ENCODE peak calls at places on chromosomes 13 and 19, in nine cellular contexts. One of them, this sample, is unnamed.
A peak's percentile ranks its signal among the peaks of the same experiment; 100 is the strongest.

GRCh38 chr13:45718992-45719391 is 16.9 kb downstream of the CBY2 start:
- DNase-seq in Kasumi-1: no peak
- DNase-seq in glutamatergic neuron: no peak
- DNase-seq in HTR-8/SVneo: peak; percentile 5
- DNase-seq in astrocyte of the hippocampus: peak; percentile 88
- DNase-seq in heart left ventricle: no peak
- DNase-seq in amniotic stem cell: no peak
- DNase-seq in activated CD4-positive, alpha-beta T cell treated with anti-CD3 and anti-CD28 coated beads, Interleukin-2, amount 50 U/mL, for 24 hours: no peak
- DNase-seq in RPMI8226: no peak
- DNase-seq in this sample: no peak

GRCh38 chr19:38920529-38921419 is 8.8 kb upstream of the CCER2 start:
- DNase-seq in astrocyte of the hippocampus: no peak
- DNase-seq in HTR-8/SVneo: no peak
- DNase-seq in amniotic stem cell: no peak
- DNase-seq in glutamatergic neuron: no peak
- DNase-seq in RPMI8226: no peak
- DNase-seq in activated CD4-positive, alpha-beta T cell treated with anti-CD3 and anti-CD28 coated beads, Interleukin-2, amount 50 U/mL, for 24 hours: no peak
- DNase-seq in Kasumi-1: no peak
- DNase-seq in heart left ventricle: no peak
- DNase-seq in this sample: no peak

GRCh38 chr13:52012512-52012836 is 276 bp downstream of the ALG11 start:
- DNase-seq in heart left ventricle: no peak
- DNase-seq in glutamatergic neuron: no peak
- DNase-seq in amniotic stem cell: no peak
- DNase-seq in astrocyte of the hippocampus: no peak
- DNase-seq in activated CD4-positive, alpha-beta T cell treated with anti-CD3 and anti-CD28 coated beads, Interleukin-2, amount 50 U/mL, for 24 hours: no peak
- DNase-seq in Kasumi-1: peak; percentile 38
- DNase-seq in RPMI8226: no peak
- DNase-seq in HTR-8/SVneo: no peak
- DNase-seq in this sample: no peak

GRCh38 chr13:21069561-21070004 is 8.2 kb upstream of the LATS2 start:
- DNase-seq in HTR-8/SVneo: peak; percentile 67
- DNase-seq in activated CD4-positive, alpha-beta T cell treated with anti-CD3 and anti-CD28 coated beads, Interleukin-2, amount 50 U/mL, for 24 hours: no peak
- DNase-seq in glutamatergic neuron: no peak
- DNase-seq in astrocyte of the hippocampus: peak; percentile 81
- DNase-seq in Kasumi-1: no peak
- DNase-seq in amniotic stem cell: peak; percentile 77
- DNase-seq in RPMI8226: no peak
- DNase-seq in heart left ventricle: no peak
- DNase-seq in this sample: no peak

GRCh38 chr19:1312732-1313694 is 27.3 kb downstream of the EFNA2 start:
- DNase-seq in RPMI8226: no peak
- DNase-seq in Kasumi-1: no peak
- DNase-seq in activated CD4-positive, alpha-beta T cell treated with anti-CD3 and anti-CD28 coated beads, Interleukin-2, amount 50 U/mL, for 24 hours: no peak
- DNase-seq in astrocyte of the hippocampus: peak; percentile 87
- DNase-seq in heart left ventricle: no peak
- DNase-seq in glutamatergic neuron: no peak
- DNase-seq in HTR-8/SVneo: peak; percentile 89
- DNase-seq in amniotic stem cell: peak; percentile 9
- DNase-seq in this sample: peak; percentile 52

GRCh38 chr13:108974686-108975085 is 345.3 kb downstream of the MYO16 start:
- DNase-seq in astrocyte of the hippocampus: no peak
- DNase-seq in RPMI8226: no peak
- DNase-seq in Kasumi-1: no peak
- DNase-seq in activated CD4-positive, alpha-beta T cell treated with anti-CD3 and anti-CD28 coated beads, Interleukin-2, amount 50 U/mL, for 24 hours: no peak
- DNase-seq in heart left ventricle: no peak
- DNase-seq in amniotic stem cell: no peak
- DNase-seq in HTR-8/SVneo: no peak
- DNase-seq in glutamatergic neuron: no peak
- DNase-seq in this sample: no peak

GRCh38 chr19:31349160-31349881 is at the start of gene TSHZ3:
- DNase-seq in glutamatergic neuron: peak; percentile 78
- DNase-seq in HTR-8/SVneo: peak; percentile 45
- DNase-seq in amniotic stem cell: peak; percentile 50
- DNase-seq in heart left ventricle: peak; percentile 90
- DNase-seq in RPMI8226: no peak
- DNase-seq in activated CD4-positive, alpha-beta T cell treated with anti-CD3 and anti-CD28 coated beads, Interleukin-2, amount 50 U/mL, for 24 hours: no peak
- DNase-seq in astrocyte of the hippocampus: peak; percentile 78
- DNase-seq in Kasumi-1: peak; percentile 49
- DNase-seq in this sample: peak; percentile 93

GRCh38 chr19:49984491-49984890 is 23.5 kb upstream of the SIGLEC11 start:
- DNase-seq in amniotic stem cell: no peak
- DNase-seq in HTR-8/SVneo: no peak
- DNase-seq in astrocyte of the hippocampus: no peak
- DNase-seq in RPMI8226: no peak
- DNase-seq in activated CD4-positive, alpha-beta T cell treated with anti-CD3 and anti-CD28 coated beads, Interleukin-2, amount 50 U/mL, for 24 hours: no peak
- DNase-seq in heart left ventricle: no peak
- DNase-seq in glutamatergic neuron: no peak
- DNase-seq in Kasumi-1: no peak
- DNase-seq in this sample: no peak

GRCh38 chr19:48879025-48879572 is 6.9 kb downstream of the PPP1R15A start:
- DNase-seq in amniotic stem cell: no peak
- DNase-seq in astrocyte of the hippocampus: no peak
- DNase-seq in heart left ventricle: no peak
- DNase-seq in glutamatergic neuron: no peak
- DNase-seq in HTR-8/SVneo: no peak
- DNase-seq in Kasumi-1: no peak
- DNase-seq in activated CD4-positive, alpha-beta T cell treated with anti-CD3 and anti-CD28 coated beads, Interleukin-2, amount 50 U/mL, for 24 hours: no peak
- DNase-seq in RPMI8226: no peak
- DNase-seq in this sample: no peak

GRCh38 chr19:55311397-55311796 is 13.7 kb downstream of the TMEM150B start:
- DNase-seq in Kasumi-1: no peak
- DNase-seq in RPMI8226: no peak
- DNase-seq in HTR-8/SVneo: no peak
- DNase-seq in glutamatergic neuron: no peak
- DNase-seq in amniotic stem cell: no peak
- DNase-seq in activated CD4-positive, alpha-beta T cell treated with anti-CD3 and anti-CD28 coated beads, Interleukin-2, amount 50 U/mL, for 24 hours: no peak
- DNase-seq in heart left ventricle: no peak
- DNase-seq in astrocyte of the hippocampus: no peak
- DNase-seq in this sample: no peak

GRCh38 chr13:99982021-99982740 is 597 bp downstream of the ZIC2 start:
- DNase-seq in RPMI8226: no peak
- DNase-seq in activated CD4-positive, alpha-beta T cell treated with anti-CD3 and anti-CD28 coated beads, Interleukin-2, amount 50 U/mL, for 24 hours: no peak
- DNase-seq in Kasumi-1: no peak
- DNase-seq in HTR-8/SVneo: no peak
- DNase-seq in heart left ventricle: no peak
- DNase-seq in astrocyte of the hippocampus: peak; percentile 75
- DNase-seq in amniotic stem cell: no peak
- DNase-seq in glutamatergic neuron: peak; percentile 66
- DNase-seq in this sample: peak; percentile 59

GRCh38 chr13:51221674-51222509 is at the start of gene FAM124A:
- DNase-seq in heart left ventricle: peak; percentile 74
- DNase-seq in astrocyte of the hippocampus: peak; percentile 83
- DNase-seq in activated CD4-positive, alpha-beta T cell treated with anti-CD3 and anti-CD28 coated beads, Interleukin-2, amount 50 U/mL, for 24 hours: peak; percentile 12
- DNase-seq in glutamatergic neuron: peak; percentile 81
- DNase-seq in HTR-8/SVneo: peak; percentile 22
- DNase-seq in Kasumi-1: peak; percentile 28
- DNase-seq in RPMI8226: peak; percentile 71
- DNase-seq in amniotic stem cell: no peak
- DNase-seq in this sample: peak; percentile 81

GRCh38 chr13:108795841-108796240 is 166.4 kb downstream of the MYO16 start:
- DNase-seq in RPMI8226: no peak
- DNase-seq in activated CD4-positive, alpha-beta T cell treated with anti-CD3 and anti-CD28 coated beads, Interleukin-2, amount 50 U/mL, for 24 hours: no peak
- DNase-seq in astrocyte of the hippocampus: peak; percentile 13
- DNase-seq in HTR-8/SVneo: no peak
- DNase-seq in amniotic stem cell: no peak
- DNase-seq in heart left ventricle: no peak
- DNase-seq in glutamatergic neuron: no peak
- DNase-seq in Kasumi-1: no peak
- DNase-seq in this sample: no peak

GRCh38 chr13:98396071-98396710 is 180.7 kb downstream of the STK24 start:
- DNase-seq in RPMI8226: no peak
- DNase-seq in heart left ventricle: no peak
- DNase-seq in astrocyte of the hippocampus: peak; percentile 23
- DNase-seq in activated CD4-positive, alpha-beta T cell treated with anti-CD3 and anti-CD28 coated beads, Interleukin-2, amount 50 U/mL, for 24 hours: no peak
- DNase-seq in HTR-8/SVneo: no peak
- DNase-seq in amniotic stem cell: no peak
- DNase-seq in Kasumi-1: no peak
- DNase-seq in glutamatergic neuron: no peak
- DNase-seq in this sample: no peak

GRCh38 chr19:47239610-47240296 is 8.8 kb upstream of the BBC3 start:
- DNase-seq in Kasumi-1: no peak
- DNase-seq in glutamatergic neuron: peak; percentile 80
- DNase-seq in amniotic stem cell: no peak
- DNase-seq in RPMI8226: peak; percentile 31
- DNase-seq in activated CD4-positive, alpha-beta T cell treated with anti-CD3 and anti-CD28 coated beads, Interleukin-2, amount 50 U/mL, for 24 hours: no peak
- DNase-seq in astrocyte of the hippocampus: peak; percentile 95
- DNase-seq in HTR-8/SVneo: peak; percentile 76
- DNase-seq in heart left ventricle: peak; percentile 76
- DNase-seq in this sample: peak; percentile 82

GRCh38 chr19:35513231-35513974 is at the start of gene DMKN:
- DNase-seq in glutamatergic neuron: no peak
- DNase-seq in RPMI8226: no peak
- DNase-seq in heart left ventricle: no peak
- DNase-seq in activated CD4-positive, alpha-beta T cell treated with anti-CD3 and anti-CD28 coated beads, Interleukin-2, amount 50 U/mL, for 24 hours: no peak
- DNase-seq in HTR-8/SVneo: no peak
- DNase-seq in Kasumi-1: no peak
- DNase-seq in amniotic stem cell: no peak
- DNase-seq in astrocyte of the hippocampus: no peak
- DNase-seq in this sample: no peak